ENCODE peak calls at places on chromosomes 12 and 14, in five cellular contexts. One of them, this sample, is unnamed.

GRCh38 chr12:127236491-127236890 is 1030.5 kb upstream of the TMEM132C start:
- DNase-seq in colonic mucosa: no peak
- DNase-seq in endodermal cell: no peak
- DNase-seq in H7: no peak
- DNase-seq in adrenal gland: no peak
- DNase-seq in this sample: no peak

GRCh38 chr14:104690861-104691455 is 1.5 kb downstream of the INF2 start:
- DNase-seq in colonic mucosa: no peak
- DNase-seq in endodermal cell: no peak
- DNase-seq in H7: no peak
- DNase-seq in adrenal gland: no peak
- DNase-seq in this sample: no peak

GRCh38 chr14:21087294-21088091 is 11.0 kb downstream of the ZNF219 start:
- DNase-seq in colonic mucosa: no peak
- DNase-seq in endodermal cell: peak; percentile 84
- DNase-seq in H7: peak; percentile 89
- DNase-seq in adrenal gland: no peak
- DNase-seq in this sample: no peak

GRCh38 chr14:32078030-32078793 is 1.1 kb downstream of the ARHGAP5 start:
- DNase-seq in colonic mucosa: peak; percentile 45
- DNase-seq in endodermal cell: no peak
- DNase-seq in H7: peak; percentile 27
- DNase-seq in adrenal gland: peak; percentile 46
- DNase-seq in this sample: peak; percentile 46

GRCh38 chr12:102902093-102902492 is 15.0 kb downstream of the PAH start:
- DNase-seq in colonic mucosa: no peak
- DNase-seq in endodermal cell: no peak
- DNase-seq in H7: no peak
- DNase-seq in adrenal gland: no peak
- DNase-seq in this sample: no peak

GRCh38 chr14:29462271-29462670 is 465.4 kb downstream of the PRKD1 start:
- DNase-seq in colonic mucosa: no peak
- DNase-seq in endodermal cell: no peak
- DNase-seq in H7: no peak
- DNase-seq in adrenal gland: no peak
- DNase-seq in this sample: no peak

GRCh38 chr12:59736786-59737185 is 141.0 kb downstream of the SLC16A7 start:
- DNase-seq in colonic mucosa: no peak
- DNase-seq in endodermal cell: peak; percentile 61
- DNase-seq in H7: no peak
- DNase-seq in adrenal gland: no peak
- DNase-seq in this sample: no peak

GRCh38 chr12:96445743-96446655 is 43.4 kb upstream of the CFAP54 start:
- DNase-seq in colonic mucosa: no peak
- DNase-seq in endodermal cell: no peak
- DNase-seq in H7: no peak
- DNase-seq in adrenal gland: no peak
- DNase-seq in this sample: no peak

GRCh38 chr14:104797112-104798044 is 1.8 kb upstream of the AKT1 start:
- DNase-seq in colonic mucosa: peak; percentile 51
- DNase-seq in endodermal cell: peak; percentile 69
- DNase-seq in H7: peak; percentile 78
- DNase-seq in adrenal gland: no peak
- DNase-seq in this sample: peak; percentile 61

GRCh38 chr12:47882796-47883546 is 21.8 kb downstream of the VDR start:
- DNase-seq in colonic mucosa: peak; percentile 75
- DNase-seq in endodermal cell: no peak
- DNase-seq in H7: no peak
- DNase-seq in adrenal gland: no peak
- DNase-seq in this sample: peak; percentile 42

GRCh38 chr14:93522221-93522620 is 91.5 kb downstream of the UNC79 start:
- DNase-seq in colonic mucosa: no peak
- DNase-seq in endodermal cell: no peak
- DNase-seq in H7: no peak
- DNase-seq in adrenal gland: no peak
- DNase-seq in this sample: no peak

GRCh38 chr12:49188205-49188915 is 520 bp downstream of the TUBA1A start:
- DNase-seq in colonic mucosa: peak; percentile 89
- DNase-seq in endodermal cell: peak; percentile 87
- DNase-seq in H7: peak; percentile 75
- DNase-seq in adrenal gland: peak; percentile 79
- DNase-seq in this sample: peak; percentile 67

GRCh38 chr12:119576915-119577314 is 16.7 kb upstream of the TMEM233 start:
- DNase-seq in colonic mucosa: no peak
- DNase-seq in endodermal cell: no peak
- DNase-seq in H7: no peak
- DNase-seq in adrenal gland: no peak
- DNase-seq in this sample: no peak

GRCh38 chr14:80047761-80048160 is 163.5 kb downstream of the DIO2 start:
- DNase-seq in colonic mucosa: no peak
- DNase-seq in endodermal cell: no peak
- DNase-seq in H7: no peak
- DNase-seq in adrenal gland: no peak
- DNase-seq in this sample: no peak

GRCh38 chr12:25388216-25388615 is 137.5 kb upstream of the KRAS start:
- DNase-seq in colonic mucosa: peak; percentile 43
- DNase-seq in endodermal cell: no peak
- DNase-seq in H7: no peak
- DNase-seq in adrenal gland: no peak
- DNase-seq in this sample: no peak

GRCh38 chr12:19431407-19432308 is 7.6 kb upstream of the AEBP2 start:
- DNase-seq in colonic mucosa: no peak
- DNase-seq in endodermal cell: peak; percentile 58
- DNase-seq in H7: no peak
- DNase-seq in adrenal gland: peak; percentile 4
- DNase-seq in this sample: no peak

GRCh38 chr12:116689586-116689985 is 48.3 kb downstream of the SPRING1 start:
- DNase-seq in colonic mucosa: no peak
- DNase-seq in endodermal cell: no peak
- DNase-seq in H7: no peak
- DNase-seq in adrenal gland: no peak
- DNase-seq in this sample: no peak

GRCh38 chr12:109615556-109616229 is 42.1 kb downstream of the MVK start:
- DNase-seq in colonic mucosa: no peak
- DNase-seq in endodermal cell: no peak
- DNase-seq in H7: no peak
- DNase-seq in adrenal gland: no peak
- DNase-seq in this sample: no peak

GRCh38 chr12:57470286-57470969 is 9.2 kb downstream of the ARHGAP9 start:
- DNase-seq in colonic mucosa: no peak
- DNase-seq in endodermal cell: no peak
- DNase-seq in H7: no peak
- DNase-seq in adrenal gland: no peak
- DNase-seq in this sample: no peak

GRCh38 chr12:23843958-23844357 is 105.5 kb downstream of the SOX5 start:
- DNase-seq in colonic mucosa: no peak
- DNase-seq in endodermal cell: no peak
- DNase-seq in H7: no peak
- DNase-seq in adrenal gland: no peak
- DNase-seq in this sample: no peak

GRCh38 chr12:131860472-131861260 is 32.5 kb downstream of the MMP17 start:
- DNase-seq in colonic mucosa: peak; percentile 26
- DNase-seq in endodermal cell: peak; percentile 86
- DNase-seq in H7: peak; percentile 84
- DNase-seq in adrenal gland: no peak
- DNase-seq in this sample: peak; percentile 49
- H3K4me3 ChIP-seq in colonic mucosa: peak overlapping the region; percentile 19
- H3K4me3 ChIP-seq in endodermal cell: no peak overlapping the region
- H3K4me3 ChIP-seq in H7: no peak overlapping the region
- H3K4me3 ChIP-seq in adrenal gland: no peak overlapping the region
- H3K4me3 ChIP-seq in this sample: peak overlapping the region; percentile 4

GRCh38 chr12:124384299-124384894 is 89.5 kb downstream of the RFLNA start:
- DNase-seq in colonic mucosa: no peak
- DNase-seq in endodermal cell: no peak
- DNase-seq in H7: no peak
- DNase-seq in adrenal gland: no peak
- DNase-seq in this sample: no peak
- H3K4me3 ChIP-seq in colonic mucosa: no peak overlapping the region
- H3K4me3 ChIP-seq in endodermal cell: no peak overlapping the region
- H3K4me3 ChIP-seq in H7: no peak overlapping the region
- H3K4me3 ChIP-seq in adrenal gland: no peak overlapping the region
- H3K4me3 ChIP-seq in this sample: no peak overlapping the region

GRCh38 chr14:68167717-68168087 is 348.1 kb downstream of the RAD51B start:
- DNase-seq in colonic mucosa: no peak
- DNase-seq in endodermal cell: no peak
- DNase-seq in H7: no peak
- DNase-seq in adrenal gland: no peak
- DNase-seq in this sample: no peak
- H3K4me3 ChIP-seq in colonic mucosa: no peak overlapping the region
- H3K4me3 ChIP-seq in endodermal cell: no peak overlapping the region
- H3K4me3 ChIP-seq in H7: no peak overlapping the region
- H3K4me3 ChIP-seq in adrenal gland: no peak overlapping the region
- H3K4me3 ChIP-seq in this sample: no peak overlapping the region

GRCh38 chr14:99971087-99971928 is 93.9 kb upstream of the EVL start:
- DNase-seq in colonic mucosa: peak; percentile 68
- DNase-seq in endodermal cell: peak; percentile 95
- DNase-seq in H7: peak; percentile 98
- DNase-seq in adrenal gland: peak; percentile 83
- DNase-seq in this sample: peak; percentile 86

GRCh38 chr14:99975190-99975589 is 90.0 kb upstream of the EVL start:
- DNase-seq in colonic mucosa: no peak
- DNase-seq in endodermal cell: no peak
- DNase-seq in H7: no peak
- DNase-seq in adrenal gland: no peak
- DNase-seq in this sample: no peak

GRCh38 chr14:99972748-99973466 is 92.3 kb upstream of the EVL start:
- DNase-seq in colonic mucosa: no peak
- DNase-seq in endodermal cell: no peak
- DNase-seq in H7: no peak
- DNase-seq in adrenal gland: no peak
- DNase-seq in this sample: no peak

GRCh38 chr14:99969673-99970322 is 95.4 kb upstream of the EVL start:
- DNase-seq in colonic mucosa: no peak
- DNase-seq in endodermal cell: no peak
- DNase-seq in H7: no peak
- DNase-seq in adrenal gland: no peak
- DNase-seq in this sample: no peak

GRCh38 chr14:99971929-99972747 is 93.1 kb upstream of the EVL start:
- DNase-seq in colonic mucosa: no peak
- DNase-seq in endodermal cell: peak; percentile 68
- DNase-seq in H7: peak; percentile 75
- DNase-seq in adrenal gland: no peak
- DNase-seq in this sample: no peak
- H3K4me3 ChIP-seq in colonic mucosa: peak overlapping the region; percentile 52
- H3K4me3 ChIP-seq in endodermal cell: peak overlapping the region; percentile 92
- H3K4me3 ChIP-seq in H7: peak overlapping the region; percentile 86
- H3K4me3 ChIP-seq in adrenal gland: peak overlapping the region; percentile 91
- H3K4me3 ChIP-seq in this sample: peak overlapping the region; percentile 87

DNA sequence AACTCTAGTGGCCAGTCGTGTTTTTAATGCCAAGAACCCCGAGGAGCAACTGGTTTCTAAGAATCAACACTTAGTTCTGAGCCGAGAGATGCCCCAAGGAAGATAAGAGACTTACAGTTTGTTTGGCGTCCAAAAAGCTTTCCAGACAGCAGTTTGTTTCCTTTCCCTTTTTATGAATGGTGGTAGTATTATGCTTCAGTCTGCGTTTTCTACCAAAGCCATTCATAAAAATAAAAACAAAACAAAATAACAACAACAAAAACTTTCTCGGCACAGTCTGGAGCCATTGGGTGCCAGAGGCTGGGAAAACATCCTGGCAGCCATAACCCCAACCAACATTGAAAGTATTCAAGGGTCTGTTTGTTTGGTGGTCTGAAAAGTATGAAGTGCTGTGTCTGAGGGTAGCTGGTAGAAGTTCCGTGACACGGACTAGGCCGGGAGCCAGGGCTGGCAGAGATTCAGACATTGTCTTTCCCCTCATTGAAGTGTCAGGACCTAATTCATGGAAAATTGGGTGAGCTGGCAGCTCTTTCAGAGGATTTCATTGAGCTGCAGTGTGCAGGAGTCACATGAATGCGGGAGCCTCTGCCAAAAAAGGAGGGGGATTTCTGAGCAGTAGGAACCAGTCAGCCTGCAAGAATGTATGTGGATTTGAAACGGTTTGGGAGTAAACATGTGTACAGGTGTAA is 124.2 kb downstream of the HMGA2 start:
- DNase-seq in colonic mucosa: no peak
- DNase-seq in endodermal cell: no peak
- DNase-seq in H7: no peak
- DNase-seq in adrenal gland: peak; percentile 70
- DNase-seq in this sample: peak; percentile 50
- H3K4me3 ChIP-seq in colonic mucosa: no peak overlapping the region
- H3K4me3 ChIP-seq in endodermal cell: no peak overlapping the region
- H3K4me3 ChIP-seq in H7: no peak overlapping the region
- H3K4me3 ChIP-seq in adrenal gland: peak overlapping the region; percentile 13
- H3K4me3 ChIP-seq in this sample: no peak overlapping the region

GRCh38 chr12:121038861-121039654 is at the start of gene OASL:
- DNase-seq in colonic mucosa: peak; percentile 68
- DNase-seq in endodermal cell: no peak
- DNase-seq in H7: no peak
- DNase-seq in adrenal gland: no peak
- DNase-seq in this sample: peak; percentile 77
- H3K4me3 ChIP-seq in colonic mucosa: peak within 1 kb of the TSS; percentile 44
- H3K4me3 ChIP-seq in endodermal cell: no peak within 1 kb of the TSS
- H3K4me3 ChIP-seq in H7: no peak within 1 kb of the TSS
- H3K4me3 ChIP-seq in adrenal gland: peak within 1 kb of the TSS; percentile 47
- H3K4me3 ChIP-seq in this sample: peak within 1 kb of the TSS; percentile 51

GRCh38 chr12:88291498-88292131 is 149.5 kb downstream of the TMTC3 start:
- DNase-seq in colonic mucosa: no peak
- DNase-seq in endodermal cell: no peak
- DNase-seq in H7: no peak
- DNase-seq in adrenal gland: no peak
- DNase-seq in this sample: no peak
- H3K4me3 ChIP-seq in colonic mucosa: no peak overlapping the region
- H3K4me3 ChIP-seq in endodermal cell: no peak overlapping the region
- H3K4me3 ChIP-seq in H7: no peak overlapping the region
- H3K4me3 ChIP-seq in adrenal gland: no peak overlapping the region
- H3K4me3 ChIP-seq in this sample: no peak overlapping the region

DNA sequence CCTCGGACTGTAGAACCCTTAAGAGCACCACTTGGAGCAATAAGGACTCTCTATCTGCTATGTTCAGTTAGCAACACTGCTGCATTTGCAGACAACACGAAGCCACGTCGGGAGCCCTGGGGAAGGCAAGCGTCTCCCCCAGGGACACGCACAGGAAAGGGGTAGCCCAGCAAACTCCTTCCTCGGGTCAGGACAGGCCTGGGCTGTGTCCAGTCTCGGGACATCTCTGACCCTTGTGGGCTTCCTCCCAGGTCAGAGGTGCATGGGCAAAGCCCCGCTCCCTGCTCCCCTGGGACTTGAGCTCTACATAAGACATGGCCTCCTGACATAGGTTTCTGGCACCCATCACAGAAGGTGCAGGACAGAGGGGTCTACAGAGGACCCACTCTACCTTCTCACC is 119.5 kb downstream of the PIWIL1 start:
- DNase-seq in colonic mucosa: no peak
- DNase-seq in endodermal cell: no peak
- DNase-seq in H7: no peak
- DNase-seq in adrenal gland: no peak
- DNase-seq in this sample: no peak
- H3K4me3 ChIP-seq in colonic mucosa: no peak overlapping the region
- H3K4me3 ChIP-seq in endodermal cell: no peak overlapping the region
- H3K4me3 ChIP-seq in H7: no peak overlapping the region
- H3K4me3 ChIP-seq in adrenal gland: no peak overlapping the region
- H3K4me3 ChIP-seq in this sample: no peak overlapping the region